ENCODE peak calls at places on chromosomes 7 and 10, in six cellular contexts. One of them, this sample, is unnamed. For H3K4me1 and H3K27me3, the result is how much of the 10 kb centered on the place peaks cover.

GRCh38 chr10:119320981-119321380 is 113.6 kb downstream of the GRK5 start:
- DNase-seq in fibroblast of lung: peak
- DNase-seq in lung: no peak
- DNase-seq in uterus: no peak
- DNase-seq in astrocyte: no peak
- DNase-seq in thyroid gland: no peak
- DNase-seq in this sample: no peak

GRCh38 chr7:88500146-88500545 is 193.5 kb upstream of the STEAP4 start:
- DNase-seq in fibroblast of lung: peak
- DNase-seq in lung: no peak
- DNase-seq in uterus: no peak
- DNase-seq in astrocyte: no peak
- DNase-seq in thyroid gland: no peak
- DNase-seq in this sample: no peak

GRCh38 chr7:36295090-36295489 is 94.6 kb upstream of the ANLN start:
- DNase-seq in fibroblast of lung: no peak
- DNase-seq in lung: no peak
- DNase-seq in uterus: no peak
- DNase-seq in astrocyte: no peak
- DNase-seq in thyroid gland: no peak
- DNase-seq in this sample: no peak

GRCh38 chr7:129684777-129685176 is 73.3 kb downstream of the NRF1 start:
- DNase-seq in fibroblast of lung: peak
- DNase-seq in lung: no peak
- DNase-seq in uterus: no peak
- DNase-seq in astrocyte: no peak
- DNase-seq in thyroid gland: peak
- DNase-seq in this sample: peak

GRCh38 chr7:5421626-5422323 is 1.9 kb downstream of the TNRC18 start:
- DNase-seq in fibroblast of lung: peak
- DNase-seq in lung: peak
- DNase-seq in uterus: peak
- DNase-seq in astrocyte: peak
- DNase-seq in thyroid gland: peak
- DNase-seq in this sample: peak

GRCh38 chr10:72692897-72693598 is 1.1 kb downstream of the MCU start:
- DNase-seq in fibroblast of lung: peak
- DNase-seq in lung: no peak
- DNase-seq in uterus: peak
- DNase-seq in astrocyte: peak
- DNase-seq in thyroid gland: no peak
- DNase-seq in this sample: no peak

GRCh38 chr10:114499630-114500190 is 95.4 kb upstream of the AFAP1L2 start:
- DNase-seq in fibroblast of lung: no peak
- DNase-seq in lung: no peak
- DNase-seq in uterus: no peak
- DNase-seq in astrocyte: no peak
- DNase-seq in thyroid gland: no peak
- DNase-seq in this sample: no peak

GRCh38 chr10:35643151-35643975 is 1.3 kb upstream of the FZD8 start:
- DNase-seq in fibroblast of lung: peak
- DNase-seq in lung: peak
- DNase-seq in uterus: peak
- DNase-seq in astrocyte: peak
- DNase-seq in thyroid gland: peak
- DNase-seq in this sample: peak

GRCh38 chr10:31602541-31603244 is 283.7 kb downstream of the ZEB1 start:
- DNase-seq in fibroblast of lung: peak
- DNase-seq in lung: peak
- DNase-seq in uterus: peak
- DNase-seq in astrocyte: peak
- DNase-seq in thyroid gland: peak
- DNase-seq in this sample: peak

GRCh38 chr10:122567056-122567660 is 6.6 kb downstream of the DMBT1 start:
- DNase-seq in fibroblast of lung: no peak
- DNase-seq in lung: no peak
- DNase-seq in uterus: no peak
- DNase-seq in astrocyte: no peak
- DNase-seq in thyroid gland: no peak
- DNase-seq in this sample: peak

GRCh38 chr7:42550706-42551470 is 313.9 kb upstream of the GLI3 start:
- DNase-seq in fibroblast of lung: no peak
- DNase-seq in lung: no peak
- DNase-seq in uterus: no peak
- DNase-seq in astrocyte: no peak
- DNase-seq in thyroid gland: no peak
- DNase-seq in this sample: no peak

GRCh38 chr7:44074349-44074695 is 8.0 kb downstream of the POLM start:
- DNase-seq in fibroblast of lung: no peak
- DNase-seq in lung: no peak
- DNase-seq in uterus: no peak
- DNase-seq in astrocyte: no peak
- DNase-seq in thyroid gland: no peak
- DNase-seq in this sample: no peak

GRCh38 chr10:62831346-62831745 is 15.2 kb upstream of the EGR2 start:
- DNase-seq in fibroblast of lung: peak
- DNase-seq in lung: no peak
- DNase-seq in uterus: no peak
- DNase-seq in astrocyte: peak
- DNase-seq in thyroid gland: no peak
- DNase-seq in this sample: no peak

GRCh38 chr7:121109145-121109544 is 120.6 kb downstream of the CPED1 start:
- DNase-seq in fibroblast of lung: peak
- DNase-seq in lung: no peak
- DNase-seq in uterus: no peak
- DNase-seq in astrocyte: peak
- DNase-seq in thyroid gland: no peak
- DNase-seq in this sample: no peak

GRCh38 chr10:3452683-3453388 is 280.3 kb upstream of the PITRM1 start:
- DNase-seq in fibroblast of lung: peak
- DNase-seq in lung: no peak
- DNase-seq in uterus: no peak
- DNase-seq in astrocyte: peak
- DNase-seq in thyroid gland: no peak
- DNase-seq in this sample: no peak
- H3K4me1 ChIP-seq in fibroblast of lung: under half
- H3K4me1 ChIP-seq in lung: under half
- H3K4me1 ChIP-seq in uterus: under half
- H3K4me1 ChIP-seq in astrocyte: under half
- H3K4me1 ChIP-seq in thyroid gland: under half
- H3K4me1 ChIP-seq in this sample: under half

GRCh38 chr10:21497177-21497807 is 28.2 kb downstream of the SKIDA1 start:
- DNase-seq in fibroblast of lung: peak
- DNase-seq in lung: peak
- DNase-seq in uterus: peak
- DNase-seq in astrocyte: peak
- DNase-seq in thyroid gland: peak
- DNase-seq in this sample: peak

GRCh38 chr10:21498416-21498815 is 27.1 kb downstream of the SKIDA1 start:
- DNase-seq in fibroblast of lung: no peak
- DNase-seq in lung: no peak
- DNase-seq in uterus: no peak
- DNase-seq in astrocyte: no peak
- DNase-seq in thyroid gland: no peak
- DNase-seq in this sample: no peak

GRCh38 chr10:21495686-21496284 is 29.7 kb downstream of the SKIDA1 start:
- DNase-seq in fibroblast of lung: peak
- DNase-seq in lung: peak
- DNase-seq in uterus: peak
- DNase-seq in astrocyte: no peak
- DNase-seq in thyroid gland: peak
- DNase-seq in this sample: peak

GRCh38 chr10:21495002-21495685 is 30.3 kb downstream of the SKIDA1 start:
- DNase-seq in fibroblast of lung: no peak
- DNase-seq in lung: no peak
- DNase-seq in uterus: no peak
- DNase-seq in astrocyte: no peak
- DNase-seq in thyroid gland: no peak
- DNase-seq in this sample: peak

GRCh38 chr10:21496285-21497176 is 29.0 kb downstream of the SKIDA1 start:
- DNase-seq in fibroblast of lung: peak
- DNase-seq in lung: peak
- DNase-seq in uterus: no peak
- DNase-seq in astrocyte: no peak
- DNase-seq in thyroid gland: peak
- DNase-seq in this sample: peak
- TF ChIP-seq CTCF in fibroblast of lung: peak
- TF ChIP-seq CTCF in lung: no peak
- TF ChIP-seq CTCF in uterus: peak
- TF ChIP-seq CTCF in astrocyte: no peak
- TF ChIP-seq CTCF in thyroid gland: no peak
- TF ChIP-seq CTCF in this sample: no peak

GRCh38 chr7:1248077-1248458 is 15.4 kb downstream of the UNCX start:
- DNase-seq in fibroblast of lung: no peak
- DNase-seq in lung: no peak
- DNase-seq in uterus: no peak
- DNase-seq in astrocyte: no peak
- DNase-seq in thyroid gland: no peak
- DNase-seq in this sample: no peak

GRCh38 chr7:1245596-1245995 is 12.9 kb downstream of the UNCX start:
- DNase-seq in fibroblast of lung: no peak
- DNase-seq in lung: no peak
- DNase-seq in uterus: no peak
- DNase-seq in astrocyte: no peak
- DNase-seq in thyroid gland: no peak
- DNase-seq in this sample: no peak

GRCh38 chr7:1246170-1246870 is 13.6 kb downstream of the UNCX start:
- DNase-seq in fibroblast of lung: no peak
- DNase-seq in lung: no peak
- DNase-seq in uterus: no peak
- DNase-seq in astrocyte: no peak
- DNase-seq in thyroid gland: no peak
- DNase-seq in this sample: no peak

GRCh38 chr7:1247527-1248041 is 14.9 kb downstream of the UNCX start:
- DNase-seq in fibroblast of lung: no peak
- DNase-seq in lung: no peak
- DNase-seq in uterus: no peak
- DNase-seq in astrocyte: no peak
- DNase-seq in thyroid gland: no peak
- DNase-seq in this sample: no peak

DNA sequence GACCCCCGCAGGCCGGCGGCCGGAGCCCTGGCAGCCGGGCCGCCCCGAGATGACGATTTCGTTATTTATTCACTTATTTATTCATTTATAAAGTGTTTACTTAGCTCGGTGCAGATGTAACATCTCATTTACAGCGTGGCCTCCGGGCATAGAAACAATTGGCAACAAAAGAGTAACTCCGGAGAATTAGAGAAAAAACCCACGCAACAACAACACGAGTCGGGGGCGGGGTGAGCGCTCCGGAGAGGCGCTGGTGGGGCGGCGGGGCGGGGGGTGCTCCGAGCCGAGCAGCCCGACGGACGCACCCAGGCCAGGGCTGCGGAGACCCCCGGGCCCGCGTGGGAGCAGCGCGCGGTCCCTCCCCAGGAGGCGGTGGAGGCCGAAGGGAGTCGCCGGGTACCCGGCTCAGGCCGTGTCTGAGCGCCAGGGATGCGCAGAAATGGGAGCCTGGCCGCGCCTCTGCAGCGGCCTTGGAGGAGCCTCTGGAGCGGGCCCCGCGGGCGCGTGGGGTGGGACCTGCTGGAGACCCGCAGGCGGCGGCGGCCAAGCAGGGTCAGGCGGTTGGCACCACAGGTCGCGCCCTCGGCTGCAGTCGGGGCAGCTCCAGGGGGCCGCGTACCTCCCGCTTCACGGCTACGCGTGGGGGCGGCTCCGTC is 14.3 kb downstream of the UNCX start:
- DNase-seq in fibroblast of lung: no peak
- DNase-seq in lung: no peak
- DNase-seq in uterus: no peak
- DNase-seq in astrocyte: no peak
- DNase-seq in thyroid gland: no peak
- DNase-seq in this sample: no peak
- H3K27me3 ChIP-seq in fibroblast of lung: half or more
- H3K27me3 ChIP-seq in lung: under half
- H3K27me3 ChIP-seq in uterus: half or more
- H3K27me3 ChIP-seq in astrocyte: half or more
- H3K27me3 ChIP-seq in thyroid gland: half or more
- H3K27me3 ChIP-seq in this sample: half or more

GRCh38 chr10:91197044-91197651 is 23.3 kb upstream of the PCGF5 start:
- DNase-seq in fibroblast of lung: peak
- DNase-seq in lung: no peak
- DNase-seq in uterus: no peak
- DNase-seq in astrocyte: peak
- DNase-seq in thyroid gland: no peak
- DNase-seq in this sample: no peak
- H3K4me1 ChIP-seq in fibroblast of lung: under half
- H3K4me1 ChIP-seq in lung: under half
- H3K4me1 ChIP-seq in uterus: under half
- H3K4me1 ChIP-seq in astrocyte: under half
- H3K4me1 ChIP-seq in thyroid gland: under half
- H3K4me1 ChIP-seq in this sample: under half

GRCh38 chr7:130748531-130749389 is 14.8 kb upstream of the KLF14 start:
- DNase-seq in fibroblast of lung: no peak
- DNase-seq in lung: no peak
- DNase-seq in uterus: no peak
- DNase-seq in astrocyte: no peak
- DNase-seq in thyroid gland: no peak
- DNase-seq in this sample: no peak
- TF ChIP-seq CTCF in fibroblast of lung: no peak
- TF ChIP-seq CTCF in lung: no peak
- TF ChIP-seq CTCF in uterus: no peak
- TF ChIP-seq CTCF in astrocyte: no peak
- TF ChIP-seq CTCF in thyroid gland: no peak
- TF ChIP-seq CTCF in this sample: no peak

GRCh38 chr10:43075612-43076003 is 1.3 kb upstream of the RET start:
- DNase-seq in fibroblast of lung: no peak
- DNase-seq in lung: no peak
- DNase-seq in uterus: no peak
- DNase-seq in astrocyte: no peak
- DNase-seq in thyroid gland: no peak
- DNase-seq in this sample: no peak

GRCh38 chr10:43074827-43075611 is 1.9 kb upstream of the RET start:
- DNase-seq in fibroblast of lung: no peak
- DNase-seq in lung: no peak
- DNase-seq in uterus: no peak
- DNase-seq in astrocyte: no peak
- DNase-seq in thyroid gland: no peak
- DNase-seq in this sample: no peak

GRCh38 chr10:43077421-43078171 is 727 bp downstream of the RET start:
- DNase-seq in fibroblast of lung: no peak
- DNase-seq in lung: no peak
- DNase-seq in uterus: no peak
- DNase-seq in astrocyte: no peak
- DNase-seq in thyroid gland: no peak
- DNase-seq in this sample: no peak

GRCh38 chr10:43076876-43077420 is at the start of gene RET:
- DNase-seq in fibroblast of lung: no peak
- DNase-seq in lung: no peak
- DNase-seq in uterus: no peak
- DNase-seq in astrocyte: no peak
- DNase-seq in thyroid gland: no peak
- DNase-seq in this sample: no peak

GRCh38 chr10:43076311-43076875 is 476 bp upstream of the RET start:
- DNase-seq in fibroblast of lung: no peak
- DNase-seq in lung: no peak
- DNase-seq in uterus: no peak
- DNase-seq in astrocyte: no peak
- DNase-seq in thyroid gland: no peak
- DNase-seq in this sample: no peak
- H3K27me3 ChIP-seq in fibroblast of lung: under half
- H3K27me3 ChIP-seq in lung: under half
- H3K27me3 ChIP-seq in uterus: under half
- H3K27me3 ChIP-seq in astrocyte: under half
- H3K27me3 ChIP-seq in thyroid gland: under half
- H3K27me3 ChIP-seq in this sample: under half

This sample was measured in adrenal gland.